ENCODE peak calls at places on chromosome 22, in eight cellular contexts. D is HT1080; I is activated gamma-delta T cell treated with anti-CD3 and anti-CD28 coated beads, Interleukin-2, amount 50 U/mL, for 16 hours; E is fibroblast of lung; Q is fibroblast of villous mesenchyme; J is mucosa of gallbladder; K is adrenal gland; C is nucleus accumbens. N is an unnamed sample.

GRCh38 chr22:47370448-47371262 is 608.2 kb downstream of the TBC1D22A start:
- DNase-seq in Q (no peak), J (no peak), K (no peak), C (no peak), E (no peak), I (no peak), D (peak), N (no peak)

GRCh38 chr22:19802881-19803735 is 42.5 kb downstream of the TBX1 start:
- DNase-seq in I (no peak), Q (no peak), J (no peak), K (no peak), E (no peak), D (no peak), C (no peak), N (no peak)

GRCh38 chr22:37121887-37122591 is 12.5 kb upstream of the TMPRSS6 start:
- DNase-seq in C (no peak), E (no peak), K (peak), D (peak), J (peak), I (peak), Q (peak), N (peak)

GRCh38 chr22:36988075-36988474 is 31.2 kb downstream of the TST start:
- DNase-seq in I (no peak), Q (no peak), C (no peak), J (no peak), D (no peak), K (no peak), E (no peak), N (no peak)

GRCh38 chr22:31001124-31001770 is 32.2 kb downstream of the TUG1 start:
- DNase-seq in E (no peak), K (peak), Q (no peak), J (no peak), C (no peak), D (no peak), I (no peak), N (no peak)

GRCh38 chr22:36732609-36733008 is 29.1 kb upstream of the CACNG2 start:
- DNase-seq in I (no peak), C (no peak), K (no peak), D (no peak), E (no peak), J (no peak), Q (no peak), N (no peak)

GRCh38 chr22:43955883-43956286 is 643 bp downstream of the SAMM50 start:
- DNase-seq in Q (peak), J (no peak), D (no peak), I (no peak), E (peak), C (no peak), K (no peak), N (peak)

GRCh38 chr22:21641417-21641794 is 696 bp upstream of the SDF2L1 start:
- DNase-seq in I (no peak), D (peak), C (no peak), K (peak), Q (peak), J (no peak), E (peak), N (no peak)

GRCh38 chr22:48099251-48099650 is 1336.8 kb downstream of the TBC1D22A start:
- DNase-seq in I (no peak), Q (no peak), K (no peak), D (no peak), C (no peak), J (no peak), E (no peak), N (no peak)

GRCh38 chr22:49230194-49230577 is 597.5 kb downstream of the BRD1 start:
- DNase-seq in E (no peak), D (no peak), C (no peak), K (no peak), I (no peak), J (peak), Q (no peak), N (no peak)

GRCh38 chr22:46535876-46536558 is 1.4 kb downstream of the CELSR1 start:
- DNase-seq in Q (no peak), J (no peak), C (no peak), I (no peak), K (no peak), E (no peak), D (no peak), N (no peak)

GRCh38 chr22:42275176-42275575 is 4.7 kb upstream of the TCF20 start:
- DNase-seq in D (no peak), E (no peak), J (no peak), C (no peak), Q (no peak), K (no peak), I (no peak), N (no peak)

GRCh38 chr22:47631571-47632102 is 869.2 kb downstream of the TBC1D22A start:
- DNase-seq in D (peak), C (no peak), E (no peak), J (no peak), K (no peak), Q (peak), I (no peak), N (no peak)

GRCh38 chr22:48218889-48219420 is 1456.5 kb downstream of the TBC1D22A start:
- DNase-seq in Q (no peak), D (no peak), I (no peak), E (no peak), C (no peak), K (no peak), J (no peak), N (no peak)

GRCh38 chr22:23856721-23857605 is 712 bp upstream of the SLC2A11 start:
- DNase-seq in Q (peak), K (peak), J (peak), E (peak), I (no peak), D (no peak), C (no peak), N (peak)

GRCh38 chr22:30175743-30176288 is 70.7 kb downstream of the LIF start:
- DNase-seq in J (no peak), I (no peak), D (no peak), C (no peak), K (no peak), E (no peak), Q (no peak), N (no peak)

GRCh38 chr22:42642801-42643631 is 2.6 kb upstream of the ATP5MGL start:
- DNase-seq in I (no peak), D (no peak), E (no peak), J (no peak), Q (no peak), K (no peak), C (no peak), N (no peak)

GRCh38 chr22:20783844-20784723 is 10.2 kb downstream of the SERPIND1 start:
- DNase-seq in C (no peak), D (peak), J (peak), Q (peak), K (peak), E (peak), I (peak), N (peak)

GRCh38 chr22:25627271-25627848 is 62.9 kb downstream of the GRK3 start:
- DNase-seq in Q (no peak), K (no peak), E (no peak), J (no peak), D (no peak), I (no peak), C (no peak), N (no peak)

GRCh38 chr22:44182591-44183588 is 2.2 kb downstream of the PARVG start:
- DNase-seq in D (no peak), J (peak), Q (no peak), I (peak), C (no peak), E (no peak), K (peak), N (peak)

GRCh38 chr22:30523646-30524489 is 18.4 kb upstream of the SEC14L4 start:
- DNase-seq in I (no peak), J (no peak), C (no peak), E (no peak), Q (no peak), K (no peak), D (no peak), N (no peak)

GRCh38 chr22:27637604-27638003 is 164.0 kb downstream of the MN1 start:
- DNase-seq in C (no peak), Q (no peak), J (peak), D (no peak), K (no peak), E (no peak), I (no peak), N (no peak)

GRCh38 chr22:38755155-38755910 is 465 bp downstream of the SUN2 start:
- DNase-seq in I (peak), D (peak), Q (peak), J (peak), C (peak), E (peak), K (peak), N (peak)

GRCh38 chr22:37630839-37631435 is 8.5 kb upstream of the SH3BP1 start:
- DNase-seq in K (no peak), E (no peak), J (no peak), I (no peak), Q (no peak), D (no peak), C (no peak), N (no peak)

GRCh38 chr22:42169055-42169469 is 38.5 kb upstream of the CYP2D6 start:
- DNase-seq in J (peak), C (peak), E (peak), Q (peak), I (peak), D (peak), K (peak), N (peak)

GRCh38 chr22:42921301-42921700 is 64.2 kb upstream of the ARFGAP3 start:
- DNase-seq in E (no peak), C (no peak), J (no peak), D (no peak), K (no peak), Q (no peak), I (no peak), N (no peak)

GRCh38 chr22:49075150-49075549 is 752.5 kb downstream of the BRD1 start:
- DNase-seq in I (no peak), K (no peak), D (no peak), J (no peak), C (no peak), Q (no peak), E (no peak), N (no peak)

GRCh38 chr22:39589880-39590279 is 19.3 kb downstream of the CACNA1I start:
- DNase-seq in Q (no peak), D (no peak), C (no peak), I (no peak), E (no peak), J (no peak), K (peak), N (no peak)

GRCh38 chr22:41687901-41688364 is 734 bp downstream of the SNU13 start:
- DNase-seq in I (no peak), C (no peak), K (peak), E (peak), J (no peak), Q (peak), D (peak), N (no peak)

GRCh38 chr22:28798810-28799124 is 1.6 kb downstream of the XBP1 start:
- DNase-seq in E (no peak), D (no peak), Q (no peak), K (no peak), I (no peak), C (no peak), J (no peak), N (no peak)

GRCh38 chr22:41951898-41952474 is at the start of gene SMIM45:
- DNase-seq in I (no peak), Q (no peak), K (no peak), E (no peak), C (peak), J (no peak), D (no peak), N (no peak)

GRCh38 chr22:40400173-40400572 is 29.8 kb downstream of the SGSM3 start:
- DNase-seq in J (no peak), C (no peak), K (no peak), E (no peak), I (no peak), D (no peak), Q (peak), N (peak)